ENCODE peak calls at places on chromosomes 6 and 20, in ten cellular contexts. J is neuronal stem cell, P is sciatic nerve, K is AG08396, R is GM12864, V is ACHN, A is T-cell, Y is posterior cingulate gyrus, G is hypothalamus, Z is neural progenitor cell. O is an unnamed sample.
A peak's percentile ranks its signal among the peaks of the same experiment; 100 is the strongest.

GRCh38 chr6:39209360-39209811 is 19.9 kb downstream of the KCNK5 start:
- DNase-seq in K (no peak), J (no peak), V (no peak), G (no peak), Z (no peak), P (no peak), A (no peak), R (no peak), Y (peak; percentile 6), O (peak; percentile 31)

GRCh38 chr20:32636821-32637220 is 36.9 kb downstream of the C20orf203 start:
- DNase-seq in A (no peak), Z (no peak), Y (no peak), V (no peak), K (no peak), P (no peak), R (no peak), J (no peak), G (no peak), O (no peak)

GRCh38 chr6:161654209-161654608 is 380.3 kb upstream of the AGPAT4 start:
- DNase-seq in P (no peak), J (no peak), R (no peak), A (no peak), Z (no peak), G (no peak), K (no peak), Y (no peak), V (no peak), O (no peak)

GRCh38 chr20:34978092-34978744 is 22.6 kb downstream of the MYH7B start:
- DNase-seq in K (no peak), Y (peak; percentile 31), R (no peak), G (no peak), P (no peak), A (no peak), V (no peak), J (no peak), Z (no peak), O (no peak)

GRCh38 chr6:35312763-35313125 is 15.1 kb downstream of the DEF6 start:
- DNase-seq in Z (no peak), V (no peak), J (no peak), P (no peak), R (no peak), G (no peak), A (no peak), Y (no peak), K (no peak), O (no peak)

GRCh38 chr20:1033751-1034419 is 31.8 kb upstream of the RSPO4 start:
- DNase-seq in P (no peak), R (no peak), V (no peak), A (no peak), G (no peak), Y (no peak), J (no peak), K (no peak), Z (no peak), O (no peak)

GRCh38 chr20:48618631-48619030 is 209.2 kb downstream of the PREX1 start:
- DNase-seq in Y (peak; percentile 58), P (no peak), R (no peak), A (no peak), J (no peak), Z (no peak), G (no peak), V (no peak), K (no peak), O (no peak)

GRCh38 chr20:41586784-41587183 is 31.4 kb downstream of the CHD6 start:
- DNase-seq in Y (no peak), Z (no peak), J (no peak), P (no peak), V (no peak), K (no peak), G (no peak), R (no peak), A (no peak), O (no peak)

GRCh38 chr6:94494500-94494899 is 1075.1 kb upstream of the EPHA7 start:
- DNase-seq in R (no peak), J (no peak), Z (no peak), G (no peak), P (no peak), K (no peak), V (no peak), A (no peak), Y (no peak), O (no peak)